ENCODE peak calls at places on chromosomes 16 and 17, in eight cellular contexts. B, L, D, H, J, R, G and Q are unnamed samples.

GRCh38 chr16:58377932-58378331 is 14.3 kb upstream of the GINS3 start:
- DNase-seq in B (no peak), H (no peak), G (no peak), L (no peak), R (no peak), J (no peak), D (no peak), Q (no peak)

GRCh38 chr17:50680126-50680525 is 27.6 kb downstream of the ANKRD40 start:
- DNase-seq in L (no peak), D (no peak), J (no peak), H (no peak), G (no peak), B (no peak), R (no peak), Q (no peak)

GRCh38 chr17:33964344-33964979 is 290.6 kb upstream of the CCL2 start:
- DNase-seq in H (peak), L (peak), J (no peak), D (no peak), G (no peak), B (no peak), R (no peak), Q (no peak)

GRCh38 chr17:82917656-82918345 is 78.0 kb upstream of the ZNF750 start:
- DNase-seq in J (peak), G (no peak), B (no peak), H (no peak), L (no peak), D (no peak), R (no peak), Q (no peak)

GRCh38 chr16:75483222-75483621 is 12.0 kb downstream of the CHST6 start:
- DNase-seq in L (no peak), J (peak), G (no peak), B (peak), H (no peak), R (peak), D (no peak), Q (no peak)

GRCh38 chr17:48100591-48101011 is 677 bp downstream of the CBX1 start:
- DNase-seq in H (no peak), B (no peak), R (peak), D (no peak), L (peak), J (peak), G (peak), Q (no peak)

GRCh38 chr16:11023640-11024039 is 79.3 kb downstream of the CLEC16A start:
- DNase-seq in J (no peak), L (no peak), D (no peak), G (no peak), R (no peak), H (no peak), B (no peak), Q (no peak)

GRCh38 chr17:82031303-82031884 is at the start of gene RAC3:
- DNase-seq in D (no peak), L (no peak), J (peak), G (no peak), H (peak), R (no peak), B (no peak), Q (no peak)

GRCh38 chr17:83196088-83196765 is 116.8 kb downstream of the METRNL start:
- DNase-seq in B (peak), G (no peak), D (no peak), J (no peak), H (no peak), R (no peak), L (no peak), Q (peak)

DNA sequence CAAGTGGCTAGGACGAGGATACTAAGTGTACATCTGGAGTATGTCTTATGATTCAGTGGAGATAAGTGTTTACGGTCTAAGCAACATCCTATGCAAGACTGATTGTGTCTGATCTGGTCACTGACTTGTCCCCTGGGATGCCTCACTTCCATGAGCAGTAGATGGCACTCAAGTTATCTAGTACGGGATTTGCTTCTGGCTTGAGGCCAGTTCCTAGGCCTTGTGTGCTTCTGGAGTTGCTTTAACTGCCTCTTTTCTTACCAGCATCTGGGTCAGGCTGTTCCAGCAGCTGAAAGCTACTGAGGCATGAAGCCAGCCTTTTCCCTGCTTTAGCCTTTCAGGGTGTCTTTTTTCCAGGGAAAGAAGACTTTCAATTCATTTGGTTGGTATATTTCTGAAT is 23.0 kb downstream of the SUPT6H start:
- DNase-seq in L (peak), J (peak), D (no peak), G (peak), B (peak), H (no peak), R (no peak), Q (peak)
- TF ChIP-seq CTCF in L (peak), J (peak), D (no peak), G (peak), B (peak), H (no peak), R (peak), Q (no peak)

GRCh38 chr16:82585675-82586074 is 41.1 kb upstream of the CDH13 start:
- DNase-seq in D (no peak), G (no peak), J (no peak), L (no peak), B (no peak), H (no peak), R (no peak), Q (no peak)

GRCh38 chr16:82582971-82583370 is 43.8 kb upstream of the CDH13 start:
- DNase-seq in J (no peak), B (no peak), R (no peak), G (no peak), D (no peak), H (no peak), L (no peak), Q (no peak)

GRCh38 chr16:82584553-82585152 is 42.1 kb upstream of the CDH13 start:
- DNase-seq in H (no peak), D (no peak), R (no peak), J (no peak), B (peak), L (no peak), G (no peak), Q (no peak)

GRCh38 chr16:82583415-82583814 is 43.4 kb upstream of the CDH13 start:
- DNase-seq in B (no peak), L (no peak), R (no peak), G (no peak), J (no peak), H (no peak), D (no peak), Q (no peak)

GRCh38 chr16:82580293-82580900 is 46.4 kb upstream of the CDH13 start:
- DNase-seq in L (peak), D (no peak), B (no peak), J (peak), H (peak), G (no peak), R (no peak), Q (no peak)
- TF ChIP-seq CTCF in L (no peak), D (peak), B (peak), J (peak), H (peak), G (peak), R (peak), Q (peak)

GRCh38 chr17:6574689-6575595 is 18.6 kb upstream of the PITPNM3 start:
- DNase-seq in H (peak), R (no peak), J (no peak), L (no peak), D (peak), G (no peak), B (no peak), Q (no peak)
- TF ChIP-seq CTCF in H (no peak), R (no peak), J (no peak), L (no peak), D (no peak), G (no peak), B (no peak), Q (peak)

GRCh38 chr16:56822966-56823739 is 41.9 kb upstream of the SLC12A3 start:
- DNase-seq in H (no peak), L (no peak), B (no peak), R (no peak), G (no peak), D (no peak), J (no peak), Q (no peak)

GRCh38 chr16:56828641-56829040 is 36.4 kb upstream of the SLC12A3 start:
- DNase-seq in L (no peak), D (no peak), R (no peak), G (no peak), H (no peak), B (no peak), J (no peak), Q (no peak)

GRCh38 chr16:56824804-56825203 is 40.2 kb upstream of the SLC12A3 start:
- DNase-seq in R (no peak), H (no peak), J (no peak), L (no peak), G (no peak), B (no peak), D (no peak), Q (no peak)

GRCh38 chr16:56825821-56826220 is 39.2 kb upstream of the SLC12A3 start:
- DNase-seq in H (no peak), L (no peak), D (no peak), J (no peak), G (no peak), R (no peak), B (no peak), Q (no peak)

DNA sequence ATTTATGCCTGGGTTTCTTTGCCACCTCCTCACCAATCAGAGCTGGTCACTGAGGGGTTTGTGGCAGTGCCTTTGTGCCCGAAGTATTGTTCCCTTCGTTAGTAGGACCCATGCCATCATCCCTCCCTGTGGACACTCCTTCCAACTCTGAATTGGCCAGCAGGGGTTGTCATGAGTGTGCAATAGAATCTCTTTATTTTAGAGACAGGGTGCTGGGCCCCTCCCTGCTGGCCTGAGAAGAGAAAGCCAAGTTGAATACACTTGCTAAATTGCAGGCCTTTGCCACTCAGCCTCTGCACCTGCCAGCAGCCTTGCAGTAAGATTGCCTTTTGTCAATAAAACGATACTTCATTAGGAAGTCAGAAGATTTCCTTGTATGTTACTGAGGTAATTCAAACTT is 40.7 kb upstream of the SLC12A3 start:
- DNase-seq in H (no peak), J (no peak), R (no peak), D (no peak), G (peak), L (peak), B (no peak), Q (no peak)
- TF ChIP-seq CTCF in H (no peak), J (no peak), R (peak), D (no peak), G (peak), L (no peak), B (peak), Q (peak)

GRCh38 chr16:78574571-78574970 is 475.1 kb downstream of the WWOX start:
- DNase-seq in H (no peak), R (no peak), G (no peak), D (no peak), L (no peak), B (no peak), J (no peak), Q (no peak)
- TF ChIP-seq CTCF in H (no peak), R (no peak), G (no peak), D (no peak), L (no peak), B (no peak), J (no peak), Q (no peak)